ENCODE peak calls at places on chromosomes 1 and 21, in five cellular contexts. Q is adipocyte, L is tibial artery, G is Calu3, X is psoas muscle. J is an unnamed sample.

GRCh38 chr1:112878321-112878720 is 77.7 kb downstream of the SLC16A1 start:
- DNase-seq in L (no peak), X (no peak), Q (no peak), G (no peak), J (no peak)

GRCh38 chr1:151739590-151740355 is 18.5 kb downstream of the RIIAD1 start:
- DNase-seq in Q (no peak), G (peak), L (no peak), X (no peak), J (no peak)

GRCh38 chr1:70745199-70745598 is 302.4 kb downstream of the PTGER3 start:
- DNase-seq in L (no peak), G (no peak), Q (peak), X (no peak), J (no peak)

GRCh38 chr1:54153548-54154439 is 994 bp upstream of the CDCP2 start:
- DNase-seq in X (peak), G (peak), L (peak), Q (peak), J (no peak)

GRCh38 chr1:119987112-119987511 is 82.3 kb downstream of the NOTCH2 start:
- DNase-seq in G (no peak), X (no peak), L (no peak), Q (peak), J (no peak)

GRCh38 chr1:14737561-14738094 is 139.1 kb downstream of the KAZN start:
- DNase-seq in L (no peak), Q (no peak), G (peak), X (no peak), J (no peak)

GRCh38 chr1:226135059-226135651 is 51.4 kb downstream of the ACBD3 start:
- DNase-seq in L (no peak), G (peak), Q (no peak), X (no peak), J (no peak)

GRCh38 chr21:44024895-44025353 is 12.8 kb downstream of the TRAPPC10 start:
- DNase-seq in L (peak), Q (peak), G (no peak), X (peak), J (no peak)